ENCODE peak calls at places on chromosome 2, in ten cellular contexts. O, E, P, V, Z, Y, Q, J, S and R are unnamed samples.

GRCh38 chr2:550860-551259 is 126.3 kb downstream of the TMEM18 start:
- DNase-seq in S (no peak), Z (no peak), E (no peak), Y (no peak), J (no peak), Q (no peak), P (no peak), O (no peak), V (no peak), R (no peak)

GRCh38 chr2:151315381-151315903 is 26.0 kb upstream of the NMI start:
- DNase-seq in J (no peak), Y (peak; percentile 56), P (peak; percentile 38), V (peak; percentile 46), Q (no peak), S (no peak), Z (peak; percentile 64), E (no peak), O (peak; percentile 53), R (peak; percentile 42)

GRCh38 chr2:41954304-41955291 is 93.2 kb upstream of the PKDCC start:
- DNase-seq in V (no peak), J (no peak), S (no peak), Y (no peak), Z (no peak), O (no peak), P (no peak), Q (no peak), E (no peak), R (no peak)

GRCh38 chr2:70720124-70720523 is 47.9 kb downstream of the ADD2 start:
- DNase-seq in Z (no peak), V (no peak), S (no peak), O (no peak), Q (no peak), E (no peak), P (no peak), J (no peak), Y (no peak), R (no peak)

GRCh38 chr2:230161180-230161579 is 58.6 kb downstream of the SP110 start:
- DNase-seq in Y (no peak), J (no peak), P (no peak), S (no peak), V (no peak), O (no peak), E (no peak), Z (no peak), Q (no peak), R (no peak)

GRCh38 chr2:196448680-196449079 is 190.8 kb upstream of the CCDC150 start:
- DNase-seq in J (no peak), Z (no peak), O (no peak), Q (no peak), E (no peak), Y (no peak), P (no peak), S (no peak), V (peak; percentile 37), R (no peak)

GRCh38 chr2:226932443-226932842 is 96.6 kb downstream of the RHBDD1 start:
- DNase-seq in Y (no peak), Z (no peak), O (no peak), P (no peak), V (no peak), Q (no peak), S (peak; percentile 9), E (no peak), J (no peak), R (no peak)

GRCh38 chr2:147703171-147703570 is 141.7 kb upstream of the ACVR2A start:
- DNase-seq in E (no peak), Q (no peak), Z (no peak), P (no peak), O (no peak), Y (no peak), J (no peak), V (no peak), S (no peak), R (no peak)

GRCh38 chr2:108909275-108909823 is 79.7 kb downstream of the EDAR start:
- DNase-seq in Z (no peak), V (no peak), P (no peak), Q (peak; percentile 15), Y (no peak), S (no peak), E (no peak), J (peak; percentile 38), O (no peak), R (no peak)

GRCh38 chr2:64730551-64731305 is 77.0 kb upstream of the SERTAD2 start:
- DNase-seq in E (peak; percentile 9), J (peak; percentile 68), Y (peak; percentile 75), Q (peak; percentile 72), S (no peak), V (peak; percentile 52), O (peak; percentile 54), Z (no peak), P (peak; percentile 38), R (peak; percentile 17)

GRCh38 chr2:71786291-71787107 is 333.1 kb downstream of the DYSF start:
- DNase-seq in E (no peak), P (no peak), Z (no peak), J (no peak), Y (no peak), O (no peak), S (no peak), Q (peak; percentile 19), V (no peak), R (no peak)

GRCh38 chr2:230164139-230164538 is 55.6 kb downstream of the SP110 start:
- DNase-seq in O (no peak), S (no peak), V (no peak), P (no peak), Y (no peak), E (no peak), Q (no peak), Z (no peak), J (no peak), R (no peak)

GRCh38 chr2:112994648-112995047 is 10.6 kb upstream of the IL36A start:
- DNase-seq in P (no peak), Z (no peak), O (no peak), S (no peak), V (no peak), J (no peak), E (no peak), Q (no peak), Y (no peak), R (no peak)

GRCh38 chr2:113000436-113000835 is 4.8 kb upstream of the IL36A start:
- DNase-seq in J (no peak), Y (no peak), Q (no peak), E (no peak), P (no peak), V (peak; percentile 3), Z (no peak), S (no peak), O (no peak), R (no peak)

GRCh38 chr2:112993831-112994230 is 11.4 kb upstream of the IL36A start:
- DNase-seq in S (no peak), Z (no peak), J (no peak), P (no peak), Q (no peak), O (no peak), V (no peak), Y (no peak), E (no peak), R (no peak)

GRCh38 chr2:112995346-112995920 is 9.8 kb upstream of the IL36A start:
- DNase-seq in S (no peak), O (no peak), P (no peak), Y (no peak), V (no peak), J (no peak), Z (no peak), E (no peak), Q (peak; percentile 64), R (no peak)

DNA sequence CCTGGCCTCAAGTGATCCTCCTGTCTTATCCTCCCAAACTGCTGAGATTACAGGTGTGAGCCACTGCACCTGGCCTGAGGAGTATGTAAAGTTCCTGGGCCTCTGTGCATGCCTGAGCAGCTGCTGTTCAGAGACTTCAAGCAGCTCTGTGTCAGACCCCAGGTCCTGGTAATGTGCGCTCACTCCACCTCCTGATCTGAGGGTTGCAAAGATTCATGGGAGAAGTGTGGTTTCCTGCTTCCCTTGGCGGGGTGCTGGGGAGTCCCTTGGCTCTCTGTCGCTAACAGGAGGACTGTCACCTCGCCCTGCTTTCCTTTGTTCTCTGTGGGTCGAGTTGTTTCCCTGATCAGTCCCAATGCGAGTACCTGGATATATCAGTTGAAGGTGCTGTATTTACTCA is 8.6 kb upstream of the IL36A start:
- DNase-seq in P (no peak), Q (peak; percentile 84), Y (no peak), S (peak; percentile 0), E (peak; percentile 56), J (no peak), V (no peak), Z (no peak), O (no peak), R (no peak)
- H3K4me3 ChIP-seq in P (no peak overlapping the region), Q (peak overlapping the region; percentile 6), Y (no peak overlapping the region), S (no peak overlapping the region), E (no peak overlapping the region), J (no peak overlapping the region), V (no peak overlapping the region), Z (no peak overlapping the region), O (no peak overlapping the region), R (no peak overlapping the region)

GRCh38 chr2:60834270-60834717 is 47.1 kb upstream of the REL start:
- DNase-seq in Q (no peak), Z (no peak), P (no peak), S (peak; percentile 19), O (peak; percentile 38), E (no peak), J (no peak), V (peak; percentile 37), Y (no peak), R (no peak)
- H3K27me3 ChIP-seq in Q (no peaks in the 10 kb centered on the region), Z (peaks cover 24% of the 10 kb centered on the region), P (no peaks in the 10 kb centered on the region), S (peaks cover 45% of the 10 kb centered on the region), O (peaks cover 42% of the 10 kb centered on the region), E (no peaks in the 10 kb centered on the region), J (no peaks in the 10 kb centered on the region), V (no peaks in the 10 kb centered on the region), Y (no peaks in the 10 kb centered on the region), R (no peaks in the 10 kb centered on the region)

DNA sequence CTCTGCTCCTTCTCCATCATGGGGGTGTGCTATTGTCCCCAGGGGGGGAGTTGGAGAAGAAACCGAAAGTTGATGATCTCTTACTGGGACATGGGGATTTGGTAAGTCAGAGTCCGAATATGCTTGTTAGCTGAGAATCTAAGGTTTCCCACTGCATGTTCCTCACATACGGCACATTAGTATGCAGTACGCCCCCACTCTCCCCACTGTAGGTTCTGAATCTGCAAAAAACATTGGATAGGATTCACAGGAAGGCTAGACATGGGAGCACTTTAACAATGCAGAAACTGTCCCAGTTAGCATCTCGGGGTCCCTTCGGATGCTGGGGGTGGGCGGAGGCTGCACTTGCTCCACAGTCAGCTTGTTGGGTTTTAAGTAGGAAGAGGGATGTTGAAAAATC is 102.3 kb downstream of the STPG4 start:
- DNase-seq in E (no peak), O (no peak), Q (no peak), Z (no peak), Y (no peak), P (no peak), S (no peak), V (no peak), J (no peak), R (no peak)
- H3K36me3 ChIP-seq in E (peaks cover 55% of the 10 kb centered on the region), O (no peaks in the 10 kb centered on the region), Q (peaks cover 25% of the 10 kb centered on the region), Z (peaks cover 56% of the 10 kb centered on the region), Y (no peaks in the 10 kb centered on the region), P (peaks cover 28% of the 10 kb centered on the region), S (no peaks in the 10 kb centered on the region), V (no peaks in the 10 kb centered on the region), J (peaks cover 37% of the 10 kb centered on the region), R (no peaks in the 10 kb centered on the region)

DNA sequence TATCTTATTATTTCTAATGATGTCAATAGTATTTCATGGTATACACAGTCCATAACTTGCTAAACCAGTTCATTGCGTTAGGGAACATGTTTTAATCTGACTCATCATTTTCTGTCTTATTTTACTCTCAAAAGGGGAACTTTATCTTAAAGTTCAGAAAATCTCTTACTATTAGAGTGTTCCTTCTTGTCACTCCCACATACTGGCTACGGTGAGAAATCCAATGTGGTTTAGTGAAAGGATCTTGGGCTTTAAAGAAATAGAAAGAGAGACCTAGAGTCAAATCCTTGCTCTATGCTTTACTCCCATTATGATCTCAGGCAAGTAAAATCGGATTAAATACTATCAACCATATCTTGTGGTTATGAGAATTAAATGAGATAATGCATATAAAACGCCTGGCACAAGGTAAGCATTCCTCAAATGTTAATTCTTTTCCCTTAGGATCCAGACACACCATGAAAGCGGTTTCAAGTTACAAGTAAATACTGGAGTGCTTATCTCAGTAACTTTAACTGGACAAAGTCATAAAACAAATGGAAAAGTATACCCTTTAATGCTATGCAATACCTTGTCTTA is 576.0 kb downstream of the ARHGAP15 start:
- DNase-seq in J (no peak), V (no peak), P (no peak), Z (no peak), E (no peak), Y (no peak), O (no peak), S (no peak), Q (no peak), R (peak; percentile 6)
- H3K4me3 ChIP-seq in J (no peak overlapping the region), V (no peak overlapping the region), P (no peak overlapping the region), Z (no peak overlapping the region), E (no peak overlapping the region), Y (no peak overlapping the region), O (no peak overlapping the region), S (no peak overlapping the region), Q (no peak overlapping the region), R (no peak overlapping the region)